ENCODE peak calls at places on chromosomes 12 and 14, in five cellular contexts. C is fibroblast of pulmonary artery, D is psoas muscle, T is right lobe of liver, I is astrocyte of the spinal cord. X is an unnamed sample.

GRCh38 chr14:106518054-106518943 is 991.9 kb downstream of the TMEM121 start:
- DNase-seq in C (no peak), D (peak; percentile 55), T (peak; percentile 33), I (no peak), X (no peak)

GRCh38 chr12:122174155-122174845 is at the start of gene IL31:
- DNase-seq in C (no peak), D (no peak), T (no peak), I (no peak), X (no peak)

GRCh38 chr14:65961004-65961403 is 525.2 kb upstream of the CCDC196 start:
- DNase-seq in C (peak; percentile 76), D (no peak), T (peak; percentile 41), I (peak; percentile 1), X (peak; percentile 60)

GRCh38 chr14:53452005-53452678 is 299.0 kb upstream of the DDHD1 start:
- DNase-seq in C (no peak), D (no peak), T (no peak), I (no peak), X (no peak)

GRCh38 chr12:75969768-75970167 is 61.8 kb downstream of the PHLDA1 start:
- DNase-seq in C (peak; percentile 41), D (no peak), T (no peak), I (no peak), X (no peak)

GRCh38 chr14:100298551-100299237 is 7.5 kb downstream of the SLC25A29 start:
- DNase-seq in C (no peak), D (peak; percentile 39), T (peak; percentile 10), I (no peak), X (no peak)

GRCh38 chr12:106903241-106903950 is 52.3 kb upstream of the TMEM263 start:
- DNase-seq in C (peak; percentile 51), D (peak; percentile 85), T (peak; percentile 77), I (peak; percentile 43), X (peak; percentile 61)

GRCh38 chr14:85799668-85800067 is 269.7 kb downstream of the FLRT2 start:
- DNase-seq in C (no peak), D (no peak), T (no peak), I (no peak), X (no peak)

GRCh38 chr12:46677749-46678148 is 148.0 kb downstream of the SLC38A4 start:
- DNase-seq in C (peak; percentile 73), D (no peak), T (no peak), I (peak; percentile 55), X (peak; percentile 76)

GRCh38 chr12:57770734-57771133 is 1.2 kb downstream of the METTL1 start:
- DNase-seq in C (no peak), D (no peak), T (no peak), I (no peak), X (no peak)

GRCh38 chr14:54490448-54490805 is 1.6 kb upstream of the GMFB start:
- DNase-seq in C (no peak), D (no peak), T (no peak), I (no peak), X (no peak)

GRCh38 chr12:991350-992278 is 591 bp downstream of the ERC1 start:
- DNase-seq in C (peak; percentile 36), D (no peak), T (no peak), I (peak; percentile 46), X (peak; percentile 28)

GRCh38 chr14:105026789-105027563 is 6.1 kb upstream of the CDCA4 start:
- DNase-seq in C (peak; percentile 58), D (no peak), T (no peak), I (peak; percentile 66), X (peak; percentile 50)

GRCh38 chr12:123384318-123384993 is 524 bp downstream of the KMT5A start:
- DNase-seq in C (no peak), D (peak; percentile 59), T (peak; percentile 39), I (no peak), X (peak; percentile 8)

GRCh38 chr14:70567791-70568190 is 32.7 kb downstream of the MED6 start:
- DNase-seq in C (peak; percentile 53), D (no peak), T (no peak), I (peak; percentile 36), X (peak; percentile 75)

GRCh38 chr14:36582874-36583241 is 444 bp upstream of the NKX2-8 start:
- DNase-seq in C (no peak), D (no peak), T (no peak), I (no peak), X (no peak)

GRCh38 chr12:131424270-131424669 is 286.6 kb upstream of the SFSWAP start:
- DNase-seq in C (no peak), D (no peak), T (no peak), I (no peak), X (no peak)

GRCh38 chr14:102915292-102916110 is 7.0 kb upstream of the AMN start:
- DNase-seq in C (no peak), D (peak; percentile 31), T (no peak), I (no peak), X (no peak)

GRCh38 chr14:102916347-102917055 is 6.0 kb upstream of the AMN start:
- DNase-seq in C (no peak), D (peak; percentile 40), T (no peak), I (no peak), X (no peak)

GRCh38 chr14:102920273-102920997 is 2.0 kb upstream of the AMN start:
- DNase-seq in C (no peak), D (no peak), T (no peak), I (no peak), X (no peak)

GRCh38 chr14:102917056-102917385 is 5.4 kb upstream of the AMN start:
- DNase-seq in C (no peak), D (peak; percentile 31), T (no peak), I (no peak), X (no peak)

DNA sequence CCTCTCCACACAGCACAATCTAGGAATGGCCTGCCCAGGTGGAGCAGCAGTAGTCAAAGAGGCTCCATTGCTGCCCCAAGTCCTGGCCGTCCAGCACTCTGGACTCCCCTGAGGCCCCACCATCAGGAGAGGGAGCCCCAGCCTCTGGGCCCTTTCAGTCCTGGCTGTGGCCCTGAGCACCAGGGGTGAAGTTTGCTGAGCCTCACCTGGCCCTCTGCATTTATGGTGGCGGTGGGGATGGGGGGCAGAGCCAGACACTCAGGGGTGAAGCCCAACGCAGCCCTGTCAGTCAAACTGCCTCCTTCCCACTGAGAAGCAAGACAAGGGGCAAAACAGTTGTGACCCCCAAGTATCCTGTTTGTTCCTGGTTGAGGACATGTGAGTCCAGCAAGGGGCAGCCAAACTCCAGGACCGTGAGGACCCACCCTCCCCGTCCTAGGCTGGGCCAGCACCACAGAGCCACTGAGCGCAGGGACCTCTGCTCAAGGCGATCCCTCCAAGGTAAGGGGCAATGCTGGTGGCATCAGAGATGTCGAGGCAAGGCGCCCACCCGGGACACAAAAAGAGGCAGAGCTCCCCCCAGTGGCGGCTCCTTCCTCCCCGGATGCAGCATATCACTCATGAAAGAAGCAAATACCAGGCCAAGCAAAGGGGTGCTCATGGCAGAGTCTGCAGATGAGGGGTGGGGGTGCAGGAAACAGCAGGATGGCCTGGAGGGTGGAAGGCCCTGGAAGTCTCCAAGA is 4.8 kb upstream of the AMN start:
- DNase-seq in C (peak; percentile 49), D (peak; percentile 76), T (peak; percentile 57), I (peak; percentile 41), X (peak; percentile 59)
- TF ChIP-seq CTCF in C (peak; percentile 69), D (peak; percentile 54), T (peak; percentile 67), I (peak; percentile 82), X (peak; percentile 82)

GRCh38 chr14:91252901-91253794 is 8.6 kb upstream of the GPR68 start:
- DNase-seq in C (no peak), D (no peak), T (peak; percentile 47), I (no peak), X (no peak)
- TF ChIP-seq CTCF in C (no peak), D (no peak), T (no peak), I (peak; percentile 20), X (no peak)

DNA sequence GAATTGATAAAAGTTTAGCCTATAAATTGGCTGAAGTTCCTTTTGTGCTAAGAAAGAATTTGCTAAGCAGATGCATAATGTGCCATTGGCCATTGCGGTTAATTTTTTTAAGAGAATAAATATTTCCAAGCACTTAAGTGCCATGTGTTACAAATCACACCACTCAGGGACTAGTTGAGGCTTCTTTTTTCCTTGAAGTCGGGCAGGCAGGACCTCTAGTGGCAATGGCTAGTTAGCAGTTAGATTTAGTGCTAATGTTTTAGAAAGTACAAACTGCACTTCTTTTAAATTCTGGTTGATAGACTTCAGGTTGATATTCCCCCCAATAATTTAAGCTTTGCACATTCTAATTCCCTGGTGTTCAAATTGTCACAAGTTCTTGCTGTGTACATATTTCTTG is 294.3 kb downstream of the APAF1 start:
- DNase-seq in C (peak; percentile 42), D (no peak), T (no peak), I (peak; percentile 67), X (peak; percentile 77)
- TF ChIP-seq CTCF in C (peak; percentile 50), D (peak; percentile 19), T (peak; percentile 24), I (peak; percentile 80), X (peak; percentile 83)

GRCh38 chr14:68715032-68715924 is 77.6 kb downstream of the ZFP36L1 start:
- DNase-seq in C (peak; percentile 36), D (no peak), T (no peak), I (peak; percentile 71), X (peak; percentile 71)
- TF ChIP-seq CTCF in C (no peak), D (no peak), T (no peak), I (no peak), X (peak; percentile 8)

DNA sequence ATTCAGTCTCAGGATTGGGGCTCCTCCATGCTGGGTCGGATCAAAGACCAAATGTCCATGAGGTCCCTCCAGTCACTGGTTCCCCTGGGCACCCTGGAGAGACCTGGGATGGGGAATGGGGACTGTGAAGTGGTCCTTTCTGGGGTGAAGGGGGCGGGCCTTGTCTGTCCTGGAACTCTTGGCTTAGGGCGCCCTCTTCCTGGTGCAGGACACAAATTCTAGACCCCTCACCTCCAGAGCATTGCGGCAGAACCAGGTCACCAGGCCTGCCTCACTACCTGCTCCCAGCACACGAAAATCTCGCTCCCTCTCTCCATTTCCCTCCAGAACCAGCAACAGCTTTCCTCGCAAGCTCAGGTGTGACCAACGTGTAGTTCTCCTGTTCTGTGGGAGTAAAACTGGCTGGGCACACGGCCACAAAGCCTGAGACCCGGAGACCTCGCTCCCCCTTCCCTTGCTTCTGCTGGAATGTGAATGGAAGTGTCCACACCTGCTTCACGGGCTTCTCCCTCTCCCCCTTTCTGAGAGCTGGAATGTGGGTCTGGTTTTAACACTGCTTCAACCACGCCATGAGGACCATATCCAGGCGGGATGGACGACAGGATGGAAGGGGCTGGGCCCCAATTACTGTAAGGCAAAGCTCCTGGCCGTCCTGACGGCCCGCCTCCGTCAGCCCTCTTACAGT is 112.7 kb downstream of the SCARB1 start:
- DNase-seq in C (no peak), D (no peak), T (no peak), I (no peak), X (no peak)
- TF ChIP-seq CTCF in C (no peak), D (no peak), T (no peak), I (peak; percentile 18), X (peak; percentile 19)

GRCh38 chr14:20608383-20609095 is 17.4 kb upstream of the RNASE12 start:
- DNase-seq in C (no peak), D (no peak), T (no peak), I (no peak), X (no peak)

GRCh38 chr14:20606902-20607242 is 15.7 kb upstream of the RNASE12 start:
- DNase-seq in C (no peak), D (no peak), T (no peak), I (no peak), X (no peak)

GRCh38 chr14:20604291-20604690 is 13.1 kb upstream of the RNASE12 start:
- DNase-seq in C (no peak), D (no peak), T (no peak), I (no peak), X (no peak)

GRCh38 chr14:20607617-20608016 is 16.4 kb upstream of the RNASE12 start:
- DNase-seq in C (no peak), D (no peak), T (no peak), I (no peak), X (no peak)

GRCh38 chr14:20606190-20606901 is 15.2 kb upstream of the RNASE12 start:
- DNase-seq in C (peak; percentile 70), D (no peak), T (peak; percentile 49), I (peak; percentile 11), X (peak; percentile 62)
- TF ChIP-seq CTCF in C (peak; percentile 91), D (peak; percentile 40), T (peak; percentile 64), I (peak; percentile 53), X (peak; percentile 77)

X was measured in choroid plexus epithelial cell.